ENCODE peak calls at places on chromosomes 1 and 21, in five cellular contexts. A, T, L, J and X are unnamed samples.

GRCh38 chr1:87072904-87073303 is 158.5 kb downstream of the HS2ST1 start:
- DNase-seq in A (no peak), T (no peak), L (no peak), J (no peak), X (no peak)

GRCh38 chr1:204711947-204712701 is 26.6 kb upstream of the LRRN2 start:
- DNase-seq in A (no peak), T (no peak), L (no peak), J (no peak), X (no peak)

GRCh38 chr1:17119076-17119743 is at the start of gene PADI2:
- DNase-seq in A (peak; percentile 43), T (peak; percentile 89), L (peak; percentile 52), J (peak; percentile 42), X (peak; percentile 91)

GRCh38 chr1:115674011-115674410 is 32.2 kb downstream of the VANGL1 start:
- DNase-seq in A (no peak), T (no peak), L (no peak), J (no peak), X (no peak)

GRCh38 chr1:153880962-153881361 is 41.8 kb downstream of the GATAD2B start:
- DNase-seq in A (peak; percentile 47), T (no peak), L (no peak), J (peak; percentile 95), X (peak; percentile 40)

GRCh38 chr1:58783090-58783992 is 506 bp downstream of the JUN start:
- DNase-seq in A (peak; percentile 39), T (peak; percentile 54), L (peak; percentile 70), J (peak; percentile 71), X (peak; percentile 49)

GRCh38 chr1:201085902-201086735 is 26.1 kb downstream of the CACNA1S start:
- DNase-seq in A (peak; percentile 61), T (peak; percentile 82), L (peak; percentile 36), J (peak; percentile 58), X (peak; percentile 80)

GRCh38 chr1:172270605-172271004 is 149.9 kb upstream of the C1orf105 start:
- DNase-seq in A (no peak), T (no peak), L (no peak), J (peak; percentile 15), X (no peak)

GRCh38 chr1:236875975-236876374 is 80.9 kb downstream of the MTR start:
- DNase-seq in A (no peak), T (no peak), L (no peak), J (no peak), X (no peak)

GRCh38 chr1:193562121-193562520 is 375.7 kb upstream of the B3GALT2 start:
- DNase-seq in A (peak; percentile 7), T (peak; percentile 87), L (no peak), J (no peak), X (no peak)

GRCh38 chr1:201648066-201648910 is 109.4 kb downstream of the NAV1 start:
- DNase-seq in A (peak; percentile 46), T (peak; percentile 72), L (no peak), J (peak; percentile 68), X (peak; percentile 39)

GRCh38 chr21:34889287-34889536 is 159.9 kb downstream of the RUNX1 start:
- DNase-seq in A (peak; percentile 66), T (peak; percentile 46), L (peak; percentile 78), J (peak; percentile 81), X (no peak)

GRCh38 chr21:40120944-40121575 is 253.8 kb downstream of the PCP4 start:
- DNase-seq in A (peak; percentile 11), T (peak; percentile 51), L (peak; percentile 58), J (peak; percentile 8), X (no peak)

GRCh38 chr1:78038491-78038939 is 7.3 kb upstream of the GIPC2 start:
- DNase-seq in A (peak; percentile 36), T (no peak), L (no peak), J (peak; percentile 48), X (no peak)

GRCh38 chr1:209375681-209376360 is 207.7 kb upstream of the CAMK1G start:
- DNase-seq in A (no peak), T (peak; percentile 72), L (no peak), J (peak; percentile 50), X (no peak)

GRCh38 chr1:52365091-52365745 is 787 bp downstream of the CC2D1B start:
- DNase-seq in A (peak; percentile 60), T (peak; percentile 49), L (peak; percentile 32), J (peak; percentile 74), X (no peak)

GRCh38 chr1:30894508-30894973 is 14.0 kb downstream of the SDC3 start:
- DNase-seq in A (no peak), T (no peak), L (no peak), J (no peak), X (no peak)

GRCh38 chr1:89104687-89105086 is 21.2 kb downstream of the GBP2 start:
- DNase-seq in A (no peak), T (peak; percentile 26), L (no peak), J (no peak), X (no peak)

GRCh38 chr1:157168015-157168414 is 29.8 kb upstream of the ETV3 start:
- DNase-seq in A (no peak), T (no peak), L (no peak), J (no peak), X (no peak)

GRCh38 chr1:16716691-16717173 is 23.6 kb upstream of the RNU1-4 start:
- DNase-seq in A (no peak), T (no peak), L (no peak), J (no peak), X (peak; percentile 38)

GRCh38 chr1:241918879-241919278 is 38.7 kb upstream of the BECN2 start:
- DNase-seq in A (no peak), T (no peak), L (no peak), J (peak; percentile 63), X (no peak)

GRCh38 chr1:204018460-204018859 is 54.5 kb upstream of the SOX13 start:
- DNase-seq in A (no peak), T (no peak), L (no peak), J (no peak), X (no peak)

GRCh38 chr1:184143449-184143848 is 91.9 kb downstream of the TSEN15 start:
- DNase-seq in A (no peak), T (peak; percentile 16), L (no peak), J (peak; percentile 48), X (no peak)

GRCh38 chr1:55374801-55375616 is 159.8 kb upstream of the USP24 start:
- DNase-seq in A (no peak), T (no peak), L (no peak), J (peak; percentile 13), X (no peak)

GRCh38 chr1:240803151-240803550 is 191.2 kb upstream of the GREM2 start:
- DNase-seq in A (peak; percentile 44), T (no peak), L (no peak), J (peak; percentile 24), X (no peak)

GRCh38 chr1:37755290-37755689 is 9.6 kb downstream of the EPHA10 start:
- DNase-seq in A (no peak), T (no peak), L (no peak), J (no peak), X (peak; percentile 65)

GRCh38 chr1:55927934-55928333 is 651.4 kb downstream of the PLPP3 start:
- DNase-seq in A (no peak), T (no peak), L (no peak), J (peak; percentile 42), X (no peak)

GRCh38 chr1:5810553-5811270 is 181.5 kb downstream of the NPHP4 start:
- DNase-seq in A (no peak), T (no peak), L (no peak), J (no peak), X (no peak)

GRCh38 chr1:52281518-52281917 is 84.5 kb downstream of the CC2D1B start:
- DNase-seq in A (no peak), T (no peak), L (no peak), J (peak; percentile 64), X (no peak)

GRCh38 chr1:167752219-167752985 is 30.6 kb downstream of the MPZL1 start:
- DNase-seq in A (no peak), T (no peak), L (no peak), J (no peak), X (no peak)

GRCh38 chr1:152228831-152229230 is 4.8 kb upstream of the HRNR start:
- DNase-seq in A (peak; percentile 4), T (no peak), L (no peak), J (no peak), X (no peak)

GRCh38 chr1:47460040-47460439 is 22.2 kb downstream of the FOXD2 start:
- DNase-seq in A (no peak), T (peak; percentile 64), L (no peak), J (no peak), X (no peak)

GRCh38 chr1:225946803-225947202 is 5.8 kb upstream of the LEFTY2 start:
- DNase-seq in A (no peak), T (no peak), L (no peak), J (no peak), X (no peak)

GRCh38 chr1:101476541-101476940 is 239.7 kb downstream of the S1PR1 start:
- DNase-seq in A (no peak), T (no peak), L (no peak), J (no peak), X (no peak)

GRCh38 chr1:89780721-89781120 is 40.1 kb upstream of the LRRC8D start:
- DNase-seq in A (peak; percentile 69), T (peak; percentile 32), L (peak; percentile 26), J (peak; percentile 52), X (peak; percentile 29)

GRCh38 chr1:183180634-183181056 is 5.4 kb upstream of the LAMC2 start:
- DNase-seq in A (peak; percentile 95), T (peak; percentile 30), L (no peak), J (peak; percentile 90), X (peak; percentile 54)

GRCh38 chr21:44298301-44298700 is 1.6 kb upstream of the PFKL start:
- DNase-seq in A (no peak), T (no peak), L (peak; percentile 69), J (no peak), X (no peak)
- TF ChIP-seq CTCF in A (no peak), T (no peak), L (peak; percentile 50), J (peak; percentile 5), X (peak; percentile 40)

GRCh38 chr1:53410100-53410541 is 49.1 kb upstream of the DMRTB1 start:
- DNase-seq in A (no peak), T (peak; percentile 36), L (no peak), J (no peak), X (peak; percentile 52)
- TF ChIP-seq CTCF in A (no peak), T (no peak), L (no peak), J (no peak), X (no peak)

GRCh38 chr1:53837924-53838653 is at the start of gene NDC1:
- DNase-seq in A (peak; percentile 94), T (peak; percentile 99), L (peak; percentile 96), J (peak; percentile 96), X (peak; percentile 89)
- TF ChIP-seq CTCF in A (no peak), T (no peak), L (peak; percentile 2), J (no peak), X (no peak)

DNA sequence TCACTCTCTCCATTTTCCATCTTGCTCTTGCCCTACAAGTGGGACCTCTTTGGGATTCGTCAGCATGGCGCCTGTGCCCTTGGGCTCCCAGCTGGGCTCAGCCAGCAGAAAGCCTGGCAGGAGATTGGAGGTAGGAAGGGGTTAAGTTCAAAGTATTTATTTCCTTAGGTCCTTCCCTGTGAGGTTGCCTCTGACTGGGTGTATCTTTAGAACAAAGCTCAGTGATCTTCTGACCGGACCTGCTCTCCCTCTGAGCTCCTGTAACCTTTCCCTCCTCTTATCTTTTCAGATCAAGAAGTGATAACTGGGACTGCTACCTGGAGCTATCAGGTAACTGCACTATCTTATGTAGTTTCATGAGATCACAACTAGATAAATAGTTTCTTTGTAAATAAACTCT is 75.8 kb upstream of the ABCD3 start:
- DNase-seq in A (no peak), T (no peak), L (no peak), J (no peak), X (no peak)
- TF ChIP-seq CTCF in A (no peak), T (no peak), L (no peak), J (no peak), X (no peak)

GRCh38 chr21:41360072-41360821 is 1.6 kb upstream of the MX2 start:
- DNase-seq in A (no peak), T (peak; percentile 49), L (no peak), J (peak; percentile 69), X (no peak)
- TF ChIP-seq CTCF in A (no peak), T (peak; percentile 27), L (no peak), J (no peak), X (no peak)